ENCODE peak calls at places on chromosome 21, in five cellular contexts. Q is nephron progenitor cell, K is RWPE2, T is left ventricle myocardium inferior, E is prostate gland. Z is an unnamed sample.

GRCh38 chr21:46153259-46154154 is 1.9 kb downstream of the FTCD start:
- DNase-seq in Q (peak; percentile 83), K (peak; percentile 38), T (peak; percentile 54), E (peak; percentile 58), Z (peak; percentile 53)

GRCh38 chr21:23223882-23224281 is 2225.7 kb downstream of the NCAM2 start:
- DNase-seq in Q (no peak), K (no peak), T (no peak), E (no peak), Z (no peak)

GRCh38 chr21:41885341-41886024 is 6.3 kb upstream of the PRDM15 start:
- DNase-seq in Q (no peak), K (no peak), T (no peak), E (no peak), Z (no peak)

GRCh38 chr21:37710555-37711293 is 205.5 kb downstream of the KCNJ6 start:
- DNase-seq in Q (no peak), K (no peak), T (no peak), E (no peak), Z (no peak)

GRCh38 chr21:41610042-41610839 is 102.3 kb upstream of the TMPRSS2 start:
- DNase-seq in Q (peak; percentile 74), K (peak; percentile 52), T (peak; percentile 55), E (no peak), Z (peak; percentile 77)

GRCh38 chr21:32653326-32653901 is 41.2 kb upstream of the CFAP298 start:
- DNase-seq in Q (peak; percentile 18), K (no peak), T (no peak), E (no peak), Z (peak; percentile 19)

GRCh38 chr21:29342394-29342957 is 43.8 kb downstream of the BACH1 start:
- DNase-seq in Q (no peak), K (peak; percentile 86), T (peak; percentile 68), E (no peak), Z (no peak)

GRCh38 chr21:33266050-33266783 is at the start of gene IL10RB:
- DNase-seq in Q (peak; percentile 86), K (no peak), T (peak; percentile 81), E (peak; percentile 73), Z (peak; percentile 74)

GRCh38 chr21:16912075-16912474 is 600.8 kb upstream of the CXADR start:
- DNase-seq in Q (no peak), K (no peak), T (no peak), E (no peak), Z (no peak)

GRCh38 chr21:15221799-15222386 is 157.1 kb upstream of the NRIP1 start:
- DNase-seq in Q (peak; percentile 58), K (peak; percentile 94), T (peak; percentile 41), E (no peak), Z (no peak)
- TF ChIP-seq CTCF in Q (no peak), K (no peak), T (no peak), E (no peak), Z (no peak)

GRCh38 chr21:31557956-31558838 is 101.3 kb upstream of the SOD1 start:
- DNase-seq in Q (peak; percentile 69), K (no peak), T (no peak), E (peak; percentile 9), Z (peak; percentile 5)

GRCh38 chr21:31560479-31560878 is 99.0 kb upstream of the SOD1 start:
- DNase-seq in Q (no peak), K (no peak), T (no peak), E (no peak), Z (no peak)

GRCh38 chr21:31557421-31557955 is 102.0 kb upstream of the SOD1 start:
- DNase-seq in Q (peak; percentile 70), K (no peak), T (no peak), E (no peak), Z (no peak)

GRCh38 chr21:31558839-31559367 is 100.6 kb upstream of the SOD1 start:
- DNase-seq in Q (peak; percentile 94), K (peak; percentile 93), T (peak; percentile 86), E (peak; percentile 88), Z (peak; percentile 44)

GRCh38 chr21:31559368-31560119 is 99.9 kb upstream of the SOD1 start:
- DNase-seq in Q (peak; percentile 98), K (peak; percentile 96), T (peak; percentile 92), E (peak; percentile 92), Z (peak; percentile 73)
- TF ChIP-seq CTCF in Q (no peak), K (no peak), T (no peak), E (no peak), Z (no peak)

GRCh38 chr21:15894596-15894995 is 164.8 kb downstream of the USP25 start:
- DNase-seq in Q (no peak), K (no peak), T (no peak), E (no peak), Z (no peak)
- TF ChIP-seq CTCF in Q (peak; percentile 59), K (peak; percentile 64), T (peak; percentile 53), E (peak; percentile 54), Z (peak; percentile 75)

GRCh38 chr21:39390212-39390765 is 41.4 kb upstream of the HMGN1 start:
- DNase-seq in Q (no peak), K (no peak), T (no peak), E (no peak), Z (no peak)
- TF ChIP-seq CTCF in Q (no peak), K (no peak), T (no peak), E (no peak), Z (no peak)

Z was measured in thyroid gland.